ENCODE peak calls at places on chromosomes 6 and 20, in six cellular contexts. Z is IMR-90, K is HepG2, A is fibroblast of lung, I is GM23338, R is HCT116. W is an unnamed sample.

GRCh38 chr20:61589055-61589385 is 337.0 kb downstream of the CDH4 start:
- DNase-seq in Z (peak; percentile 90), K (no peak), A (peak; percentile 94), I (no peak), R (no peak), W (peak; percentile 92)

GRCh38 chr6:139713416-139713815 is 339.0 kb upstream of the CITED2 start:
- DNase-seq in Z (no peak), K (no peak), A (no peak), I (no peak), R (no peak), W (no peak)

GRCh38 chr6:111850288-111850937 is 22.8 kb downstream of the FYN start:
- DNase-seq in Z (no peak), K (no peak), A (peak; percentile 16), I (no peak), R (no peak), W (no peak)

GRCh38 chr20:24696396-24696795 is 227.0 kb downstream of the SYNDIG1 start:
- DNase-seq in Z (no peak), K (no peak), A (no peak), I (no peak), R (no peak), W (no peak)

GRCh38 chr6:34561227-34561530 is 5.0 kb upstream of the SPDEF start:
- DNase-seq in Z (no peak), K (no peak), A (no peak), I (no peak), R (no peak), W (no peak)

GRCh38 chr6:56933650-56934049 is 21.3 kb upstream of the BEND6 start:
- DNase-seq in Z (no peak), K (no peak), A (peak; percentile 54), I (no peak), R (no peak), W (no peak)

GRCh38 chr20:35870541-35871307 is 83.6 kb downstream of the SCAND1 start:
- DNase-seq in Z (no peak), K (no peak), A (peak; percentile 63), I (no peak), R (no peak), W (peak; percentile 4)

GRCh38 chr20:57381596-57382503 is 9.3 kb upstream of the RBM38 start:
- DNase-seq in Z (peak; percentile 62), K (peak; percentile 71), A (peak; percentile 40), I (peak; percentile 83), R (peak; percentile 39), W (peak; percentile 97)

GRCh38 chr20:52103469-52103910 is 88.1 kb downstream of the ZFP64 start:
- DNase-seq in Z (peak; percentile 20), K (no peak), A (peak; percentile 56), I (peak; percentile 82), R (no peak), W (peak; percentile 88)

GRCh38 chr6:63637865-63638445 is 2.4 kb downstream of the PHF3 start:
- DNase-seq in Z (no peak), K (no peak), A (peak; percentile 6), I (no peak), R (no peak), W (no peak)

GRCh38 chr6:106473807-106474206 is 113.3 kb downstream of the CRYBG1 start:
- DNase-seq in Z (peak; percentile 80), K (no peak), A (peak; percentile 82), I (no peak), R (no peak), W (peak; percentile 85)

GRCh38 chr20:44776977-44777376 is 31.3 kb downstream of the KCNK15 start:
- DNase-seq in Z (peak; percentile 16), K (peak; percentile 31), A (peak; percentile 23), I (peak; percentile 78), R (no peak), W (no peak)

GRCh38 chr6:110746680-110747079 is 68.6 kb downstream of the CDK19 start:
- DNase-seq in Z (no peak), K (peak; percentile 93), A (no peak), I (no peak), R (no peak), W (no peak)

GRCh38 chr6:7672066-7673062 is 53.5 kb upstream of the BMP6 start:
- DNase-seq in Z (peak; percentile 13), K (no peak), A (no peak), I (no peak), R (no peak), W (no peak)

GRCh38 chr6:7669742-7670141 is 56.2 kb upstream of the BMP6 start:
- DNase-seq in Z (no peak), K (no peak), A (no peak), I (peak; percentile 15), R (no peak), W (no peak)

GRCh38 chr6:7671076-7671475 is 54.8 kb upstream of the BMP6 start:
- DNase-seq in Z (peak; percentile 63), K (no peak), A (peak; percentile 35), I (no peak), R (no peak), W (peak; percentile 53)

GRCh38 chr6:7673063-7673536 is 52.8 kb upstream of the BMP6 start:
- DNase-seq in Z (peak; percentile 5), K (no peak), A (peak; percentile 26), I (peak; percentile 87), R (peak; percentile 50), W (peak; percentile 76)

GRCh38 chr6:7671581-7671980 is 54.3 kb upstream of the BMP6 start:
- DNase-seq in Z (peak; percentile 28), K (no peak), A (peak; percentile 40), I (no peak), R (no peak), W (no peak)
- H3K27me3 ChIP-seq in Z (peaks cover 4% of the 10 kb centered on the region), K (peaks cover 1% of the 10 kb centered on the region), A (no peaks in the 10 kb centered on the region), I (no peaks in the 10 kb centered on the region), R (no peaks in the 10 kb centered on the region), W (no peaks in the 10 kb centered on the region)

GRCh38 chr20:38115205-38115604 is 49.9 kb downstream of the TGM2 start:
- DNase-seq in Z (no peak), K (no peak), A (no peak), I (peak; percentile 24), R (no peak), W (no peak)
- TF ChIP-seq CTCF in Z (no peak), K (no peak), A (no peak), I (peak; percentile 21), R (peak; percentile 28), W (peak; percentile 5)

GRCh38 chr6:42392871-42393270 is 58.9 kb downstream of the TRERF1 start:
- DNase-seq in Z (no peak), K (no peak), A (no peak), I (no peak), R (no peak), W (no peak)

GRCh38 chr6:42393339-42393738 is 58.4 kb downstream of the TRERF1 start:
- DNase-seq in Z (no peak), K (no peak), A (no peak), I (no peak), R (no peak), W (no peak)

GRCh38 chr6:42390228-42390934 is 61.3 kb downstream of the TRERF1 start:
- DNase-seq in Z (no peak), K (no peak), A (no peak), I (no peak), R (no peak), W (no peak)

GRCh38 chr6:42394151-42394550 is 57.6 kb downstream of the TRERF1 start:
- DNase-seq in Z (no peak), K (no peak), A (no peak), I (no peak), R (no peak), W (no peak)

DNA sequence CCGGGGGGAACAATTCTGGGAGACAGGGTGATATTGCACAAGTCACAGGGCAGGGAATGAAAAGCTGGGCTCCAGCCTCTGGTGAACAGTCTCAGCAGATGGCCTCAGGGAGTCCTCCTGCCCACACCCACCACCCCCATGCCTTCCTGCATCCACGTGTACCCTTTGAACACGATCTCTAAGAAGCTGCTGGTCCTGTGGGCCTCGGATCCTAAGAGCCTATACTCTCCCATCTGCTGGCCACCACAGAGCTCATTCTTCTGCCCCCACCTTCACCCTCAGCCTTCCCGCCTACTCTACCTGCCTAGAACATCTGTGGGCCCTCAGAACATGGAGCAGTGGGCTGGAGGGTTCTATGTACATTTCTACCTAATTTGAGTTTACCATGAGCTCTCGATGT is 60.3 kb downstream of the TRERF1 start:
- DNase-seq in Z (no peak), K (no peak), A (no peak), I (no peak), R (no peak), W (no peak)
- H3K4me2 ChIP-seq in Z (no peak overlapping the region), K (no peak overlapping the region), A (no peak overlapping the region), I (no peak overlapping the region), R (no peak overlapping the region), W (no peak overlapping the region)

GRCh38 chr6:168104636-168105035 is 25.6 kb upstream of the FRMD1 start:
- DNase-seq in Z (no peak), K (no peak), A (no peak), I (no peak), R (no peak), W (no peak)
- H3K27me3 ChIP-seq in Z (peaks cover 48% of the 10 kb centered on the region), K (peaks cover 4% of the 10 kb centered on the region), A (no peaks in the 10 kb centered on the region), I (peaks cover 34% of the 10 kb centered on the region), R (no peaks in the 10 kb centered on the region), W (peaks cover 12% of the 10 kb centered on the region)

DNA sequence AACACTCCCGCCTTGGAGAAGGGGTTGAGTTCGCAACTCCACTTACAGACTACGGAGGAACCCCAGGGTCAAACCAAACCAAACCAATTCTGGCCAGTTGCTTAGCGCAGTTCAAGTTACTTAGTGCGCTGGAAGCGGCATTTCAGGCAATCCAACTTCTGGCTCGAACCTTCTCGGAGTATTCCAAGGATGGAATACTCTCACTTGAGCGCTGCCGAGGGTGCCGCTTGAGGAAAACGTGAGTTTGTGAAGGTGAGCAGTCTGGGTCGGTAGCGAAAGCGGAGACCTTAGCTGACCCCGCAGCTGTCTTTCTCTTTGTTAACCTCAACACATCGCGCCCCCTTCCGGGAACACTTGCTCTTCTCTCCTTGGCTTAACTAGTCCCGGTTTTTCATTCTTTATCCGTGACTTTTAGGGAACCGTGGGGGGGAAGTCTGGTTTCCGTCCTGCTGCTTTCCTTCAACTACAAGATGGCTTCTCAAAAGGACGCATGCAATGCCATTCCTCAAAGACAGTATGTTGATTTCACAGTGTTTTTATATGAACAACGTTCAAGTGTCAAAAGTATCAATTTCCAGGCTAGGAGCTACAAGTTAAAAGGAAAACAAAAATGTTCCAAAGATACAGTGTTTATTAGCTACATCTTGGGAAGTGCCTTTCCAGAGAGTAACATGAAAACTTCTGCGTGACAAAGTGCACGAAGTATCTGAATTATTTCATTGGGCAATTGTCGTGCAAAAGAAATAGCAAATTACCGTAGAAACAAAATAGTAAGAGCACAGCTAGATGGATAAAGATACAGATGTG is 742 bp upstream of the PNISR start:
- DNase-seq in Z (peak; percentile 89), K (peak; percentile 91), A (peak; percentile 89), I (peak; percentile 95), R (peak; percentile 86), W (peak; percentile 70)
- TF ChIP-seq CTCF in Z (peak; percentile 54), K (peak; percentile 73), A (peak; percentile 46), I (peak; percentile 36), R (peak; percentile 47), W (peak; percentile 56)

DNA sequence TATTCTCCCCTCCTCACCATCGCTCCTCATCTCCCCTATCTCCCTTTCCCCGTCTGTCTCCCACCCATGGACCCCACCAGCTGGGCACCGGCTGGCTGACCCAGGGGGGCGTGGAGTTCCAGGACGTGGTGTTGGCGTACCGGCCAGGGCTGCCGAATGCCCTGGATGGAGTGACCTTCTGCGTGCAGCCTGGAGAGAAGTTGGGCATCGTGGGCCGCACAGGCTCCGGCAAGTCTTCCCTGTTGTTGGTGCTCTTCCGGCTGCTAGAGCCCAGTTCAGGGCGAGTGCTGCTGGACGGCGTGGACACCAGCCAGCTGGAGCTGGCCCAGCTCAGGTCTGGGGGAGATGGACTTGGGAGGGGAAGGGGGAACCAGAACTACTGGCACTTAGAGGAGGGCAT is 7.7 kb downstream of the DLK2 start:
- DNase-seq in Z (no peak), K (no peak), A (no peak), I (no peak), R (no peak), W (no peak)
- H3K4me2 ChIP-seq in Z (no peak overlapping the region), K (no peak overlapping the region), A (no peak overlapping the region), I (no peak overlapping the region), R (no peak overlapping the region), W (no peak overlapping the region)

W was measured in osteoblast.